ENCODE peak calls at places on chromosomes 5 and 9, in ten cellular contexts. B, H, Y, J, I, P, M, K, U and Z are unnamed samples.

GRCh38 chr9:99299214-99300102 is 77.4 kb downstream of the SEC61B start:
- DNase-seq in B (peak; percentile 67), H (no peak), Y (no peak), J (no peak), I (peak; percentile 16), P (peak; percentile 26), M (no peak), K (peak; percentile 84), U (peak; percentile 49), Z (peak; percentile 34)

GRCh38 chr5:154202379-154203260 is 12.1 kb downstream of the GALNT10 start:
- DNase-seq in B (no peak), H (no peak), Y (no peak), J (no peak), I (peak; percentile 78), P (no peak), M (no peak), K (no peak), U (no peak), Z (no peak)

GRCh38 chr5:4938941-4939546 is 201.1 kb upstream of the ADAMTS16 start:
- DNase-seq in B (no peak), H (no peak), Y (no peak), J (no peak), I (no peak), P (no peak), M (no peak), K (no peak), U (no peak), Z (no peak)

GRCh38 chr9:673264-673965 is 168.1 kb upstream of the DMRT1 start:
- DNase-seq in B (no peak), H (no peak), Y (no peak), J (no peak), I (no peak), P (no peak), M (no peak), K (no peak), U (no peak), Z (no peak)

GRCh38 chr5:177984565-177985166 is 11.4 kb downstream of the PROP1 start:
- DNase-seq in B (no peak), H (no peak), Y (no peak), J (no peak), I (no peak), P (no peak), M (no peak), K (no peak), U (no peak), Z (no peak)

GRCh38 chr9:136694163-136694864 is 7.1 kb upstream of the AGPAT2 start:
- DNase-seq in B (no peak), H (peak; percentile 86), Y (no peak), J (peak; percentile 81), I (peak; percentile 38), P (peak; percentile 74), M (peak; percentile 73), K (peak; percentile 74), U (no peak), Z (no peak)

GRCh38 chr9:81002242-81002641 is 687.1 kb downstream of the TLE1 start:
- DNase-seq in B (no peak), H (no peak), Y (no peak), J (no peak), I (peak; percentile 11), P (no peak), M (no peak), K (no peak), U (peak; percentile 67), Z (no peak)

GRCh38 chr5:7039058-7039457 is 325.8 kb downstream of the TENT4A start:
- DNase-seq in B (no peak), H (no peak), Y (no peak), J (no peak), I (no peak), P (no peak), M (no peak), K (no peak), U (no peak), Z (no peak)

GRCh38 chr5:160287378-160288051 is 24.8 kb downstream of the CCNJL start:
- DNase-seq in B (no peak), H (peak; percentile 88), Y (no peak), J (no peak), I (no peak), P (peak; percentile 57), M (no peak), K (no peak), U (peak; percentile 29), Z (no peak)

GRCh38 chr5:177336112-177336511 is 15.4 kb downstream of the LMAN2 start:
- DNase-seq in B (no peak), H (peak; percentile 46), Y (no peak), J (no peak), I (no peak), P (no peak), M (no peak), K (no peak), U (no peak), Z (peak; percentile 77)

GRCh38 chr5:180187767-180188166 is 21.2 kb downstream of the RASGEF1C start:
- DNase-seq in B (no peak), H (no peak), Y (no peak), J (no peak), I (no peak), P (no peak), M (no peak), K (no peak), U (no peak), Z (no peak)

GRCh38 chr9:101601904-101602765 is 7.4 kb upstream of the PPP3R2 start:
- DNase-seq in B (no peak), H (no peak), Y (no peak), J (no peak), I (peak; percentile 39), P (peak; percentile 46), M (no peak), K (peak; percentile 69), U (peak; percentile 54), Z (peak; percentile 61)

GRCh38 chr5:114417519-114417918 is 55.6 kb downstream of the KCNN2 start:
- DNase-seq in B (no peak), H (no peak), Y (no peak), J (no peak), I (no peak), P (no peak), M (no peak), K (no peak), U (no peak), Z (no peak)

GRCh38 chr9:81687521-81688261 is 1.7 kb downstream of the TLE1 start:
- DNase-seq in B (no peak), H (peak; percentile 88), Y (peak; percentile 12), J (peak; percentile 79), I (peak; percentile 47), P (peak; percentile 10), M (peak; percentile 66), K (no peak), U (peak; percentile 29), Z (no peak)

GRCh38 chr5:145921211-145921610 is 15.2 kb upstream of the SH3RF2 start:
- DNase-seq in B (no peak), H (no peak), Y (no peak), J (no peak), I (no peak), P (no peak), M (no peak), K (no peak), U (no peak), Z (no peak)

GRCh38 chr5:124352312-124352711 is 394.1 kb downstream of the ZNF608 start:
- DNase-seq in B (no peak), H (no peak), Y (no peak), J (no peak), I (peak; percentile 4), P (no peak), M (no peak), K (no peak), U (no peak), Z (no peak)

GRCh38 chr9:88280816-88281382 is 107.3 kb upstream of the SPIN1 start:
- DNase-seq in B (no peak), H (no peak), Y (no peak), J (no peak), I (no peak), P (no peak), M (no peak), K (no peak), U (peak; percentile 67), Z (no peak)

GRCh38 chr5:27639005-27639612 is 600.7 kb upstream of the CDH9 start:
- DNase-seq in B (no peak), H (no peak), Y (no peak), J (no peak), I (no peak), P (no peak), M (no peak), K (no peak), U (no peak), Z (no peak)

GRCh38 chr9:3733039-3733408 is 207.2 kb upstream of the RFX3 start:
- DNase-seq in B (no peak), H (no peak), Y (no peak), J (no peak), I (peak; percentile 26), P (no peak), M (no peak), K (no peak), U (no peak), Z (no peak)

GRCh38 chr9:109652112-109652511 is 127.9 kb upstream of the PALM2AKAP2 start:
- DNase-seq in B (no peak), H (no peak), Y (no peak), J (no peak), I (no peak), P (no peak), M (no peak), K (no peak), U (peak; percentile 50), Z (no peak)

GRCh38 chr5:16508730-16509531 is 43.3 kb upstream of the ZNF622 start:
- DNase-seq in B (no peak), H (peak; percentile 83), Y (no peak), J (no peak), I (no peak), P (no peak), M (peak; percentile 76), K (no peak), U (no peak), Z (no peak)

GRCh38 chr5:139272471-139273321 is 20.8 kb upstream of the MATR3 start:
- DNase-seq in B (no peak), H (no peak), Y (no peak), J (no peak), I (peak; percentile 64), P (peak; percentile 33), M (peak; percentile 81), K (peak; percentile 17), U (peak; percentile 32), Z (peak; percentile 83)